ENCODE peak calls at places on chromosomes 3 and 15, in four cellular contexts. One of them, this sample, is unnamed.

GRCh38 chr3:29427266-29428103 is 146.6 kb downstream of the RBMS3 start:
- DNase-seq in IMR-90: no peak
- DNase-seq in K562: no peak
- DNase-seq in SK-N-SH: peak; percentile 53
- DNase-seq in this sample: no peak

GRCh38 chr3:16468114-16469098 is 45.1 kb downstream of the RFTN1 start:
- DNase-seq in K562: no peak
- DNase-seq in IMR-90: no peak
- DNase-seq in SK-N-SH: peak; percentile 61
- DNase-seq in this sample: no peak

GRCh38 chr15:60790641-60791040 is 311.7 kb upstream of the ICE2 start:
- DNase-seq in SK-N-SH: no peak
- DNase-seq in K562: no peak
- DNase-seq in IMR-90: no peak
- DNase-seq in this sample: no peak

GRCh38 chr3:37050242-37050641 is 56.9 kb downstream of the MLH1 start:
- DNase-seq in SK-N-SH: peak; percentile 38
- DNase-seq in K562: no peak
- DNase-seq in IMR-90: no peak
- DNase-seq in this sample: no peak

GRCh38 chr3:87691109-87691508 is 367.7 kb downstream of the CGGBP1 start:
- DNase-seq in IMR-90: no peak
- DNase-seq in K562: no peak
- DNase-seq in SK-N-SH: no peak
- DNase-seq in this sample: no peak

GRCh38 chr3:135499426-135499825 is 466.1 kb upstream of the PPP2R3A start:
- DNase-seq in SK-N-SH: no peak
- DNase-seq in K562: no peak
- DNase-seq in IMR-90: no peak
- DNase-seq in this sample: no peak

GRCh38 chr3:67000006-67000405 is 1.9 kb downstream of the KBTBD8 start:
- DNase-seq in IMR-90: peak; percentile 86
- DNase-seq in K562: no peak
- DNase-seq in SK-N-SH: no peak
- DNase-seq in this sample: no peak

GRCh38 chr15:64151727-64152506 is at the start of gene SNX22:
- DNase-seq in IMR-90: no peak
- DNase-seq in K562: no peak
- DNase-seq in SK-N-SH: peak; percentile 71
- DNase-seq in this sample: no peak

GRCh38 chr3:106247902-106248684 is 379.3 kb upstream of the CBLB start:
- DNase-seq in SK-N-SH: no peak
- DNase-seq in IMR-90: peak; percentile 17
- DNase-seq in K562: no peak
- DNase-seq in this sample: no peak

GRCh38 chr3:98553751-98554150 is 22.0 kb downstream of the GPR15 start:
- DNase-seq in K562: no peak
- DNase-seq in IMR-90: no peak
- DNase-seq in SK-N-SH: no peak
- DNase-seq in this sample: no peak

GRCh38 chr15:57548835-57549234 is 42.9 kb upstream of the MYZAP start:
- DNase-seq in IMR-90: no peak
- DNase-seq in SK-N-SH: no peak
- DNase-seq in K562: no peak
- DNase-seq in this sample: no peak

GRCh38 chr15:90871716-90872480 is 3.5 kb downstream of the FURIN start:
- DNase-seq in SK-N-SH: peak; percentile 79
- DNase-seq in IMR-90: no peak
- DNase-seq in K562: peak; percentile 72
- DNase-seq in this sample: no peak

DNA sequence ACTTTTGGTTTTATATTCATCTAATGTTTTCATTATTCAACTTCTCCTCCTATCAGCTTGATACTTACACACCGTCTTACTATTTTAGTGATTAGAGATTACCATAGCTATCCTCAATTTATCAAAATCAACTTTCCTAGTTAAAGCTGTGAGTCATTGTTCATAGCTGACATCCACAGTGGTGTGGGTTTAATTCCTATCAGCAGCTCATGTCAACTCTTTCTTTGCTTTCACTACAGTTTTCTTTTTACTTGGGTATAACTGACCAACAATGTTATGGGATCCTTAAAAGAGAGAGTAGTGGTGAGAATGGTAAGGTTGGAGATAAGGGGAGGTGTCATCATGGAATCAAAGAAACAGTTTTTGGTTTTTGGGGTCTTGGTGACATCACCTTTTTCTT is 112.7 kb downstream of the NFKBIZ start:
- DNase-seq in K562: no peak
- DNase-seq in SK-N-SH: no peak
- DNase-seq in IMR-90: peak; percentile 59
- DNase-seq in this sample: no peak
- TF ChIP-seq RCOR1 in K562: no peak
- TF ChIP-seq RCOR1 in SK-N-SH: no peak
- TF ChIP-seq RCOR1 in IMR-90: no peak
- TF ChIP-seq RCOR1 in this sample: no peak

GRCh38 chr15:45139770-45140169 is 10.0 kb downstream of the DUOX1 start:
- DNase-seq in SK-N-SH: no peak
- DNase-seq in K562: no peak
- DNase-seq in IMR-90: no peak
- DNase-seq in this sample: no peak
- TF ChIP-seq RCOR1 in SK-N-SH: no peak
- TF ChIP-seq RCOR1 in K562: no peak
- TF ChIP-seq RCOR1 in IMR-90: no peak
- TF ChIP-seq RCOR1 in this sample: no peak

DNA sequence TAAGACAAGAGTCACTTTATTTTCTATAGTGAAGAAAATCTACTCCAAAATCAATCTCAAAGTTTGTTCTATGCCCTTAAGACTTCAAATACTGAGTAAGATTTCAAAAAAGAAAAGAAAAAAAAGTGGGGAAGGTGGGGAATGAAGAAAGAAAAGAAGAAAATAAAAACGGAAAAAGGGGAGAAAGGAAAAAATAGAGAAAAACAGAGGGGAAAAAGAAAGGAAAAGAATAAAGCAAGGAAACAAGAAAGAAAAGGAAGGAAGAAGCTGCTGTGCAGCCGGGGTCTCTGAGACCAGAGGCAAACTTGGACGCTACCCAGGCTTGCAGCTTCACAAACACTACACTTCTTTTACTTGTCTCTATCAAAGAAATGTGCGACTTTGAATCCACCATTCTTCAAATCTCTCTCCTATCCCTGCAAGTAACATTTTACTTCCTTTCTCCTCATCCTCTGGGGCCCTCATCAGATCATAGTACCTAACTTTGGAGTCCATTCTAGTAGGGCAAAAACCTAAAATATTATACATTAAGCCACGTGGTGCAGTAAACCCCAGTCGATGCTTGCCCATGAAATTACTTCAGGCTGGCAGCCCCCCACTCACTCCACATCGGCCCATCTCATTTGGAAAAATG is 279.8 kb downstream of the FOXP1 start:
- DNase-seq in IMR-90: no peak
- DNase-seq in SK-N-SH: no peak
- DNase-seq in K562: no peak
- DNase-seq in this sample: no peak
- TF ChIP-seq RCOR1 in IMR-90: no peak
- TF ChIP-seq RCOR1 in SK-N-SH: no peak
- TF ChIP-seq RCOR1 in K562: no peak
- TF ChIP-seq RCOR1 in this sample: no peak

GRCh38 chr15:66497502-66498455 is at the start of gene SNAPC5:
- DNase-seq in K562: peak; percentile 84
- DNase-seq in IMR-90: peak; percentile 91
- DNase-seq in SK-N-SH: peak; percentile 93
- DNase-seq in this sample: peak; percentile 85
- TF ChIP-seq RCOR1 in K562: peak; percentile 32
- TF ChIP-seq RCOR1 in IMR-90: no peak
- TF ChIP-seq RCOR1 in SK-N-SH: no peak
- TF ChIP-seq RCOR1 in this sample: no peak

GRCh38 chr15:83919319-83919830 is 265.5 kb downstream of the ADAMTSL3 start:
- DNase-seq in SK-N-SH: no peak
- DNase-seq in IMR-90: no peak
- DNase-seq in K562: no peak
- DNase-seq in this sample: no peak
- TF ChIP-seq RCOR1 in SK-N-SH: no peak
- TF ChIP-seq RCOR1 in IMR-90: no peak
- TF ChIP-seq RCOR1 in K562: no peak
- TF ChIP-seq RCOR1 in this sample: no peak

GRCh38 chr3:78610462-78611125 is 1157.2 kb downstream of the ROBO1 start:
- DNase-seq in SK-N-SH: no peak
- DNase-seq in IMR-90: no peak
- DNase-seq in K562: no peak
- DNase-seq in this sample: no peak

DNA sequence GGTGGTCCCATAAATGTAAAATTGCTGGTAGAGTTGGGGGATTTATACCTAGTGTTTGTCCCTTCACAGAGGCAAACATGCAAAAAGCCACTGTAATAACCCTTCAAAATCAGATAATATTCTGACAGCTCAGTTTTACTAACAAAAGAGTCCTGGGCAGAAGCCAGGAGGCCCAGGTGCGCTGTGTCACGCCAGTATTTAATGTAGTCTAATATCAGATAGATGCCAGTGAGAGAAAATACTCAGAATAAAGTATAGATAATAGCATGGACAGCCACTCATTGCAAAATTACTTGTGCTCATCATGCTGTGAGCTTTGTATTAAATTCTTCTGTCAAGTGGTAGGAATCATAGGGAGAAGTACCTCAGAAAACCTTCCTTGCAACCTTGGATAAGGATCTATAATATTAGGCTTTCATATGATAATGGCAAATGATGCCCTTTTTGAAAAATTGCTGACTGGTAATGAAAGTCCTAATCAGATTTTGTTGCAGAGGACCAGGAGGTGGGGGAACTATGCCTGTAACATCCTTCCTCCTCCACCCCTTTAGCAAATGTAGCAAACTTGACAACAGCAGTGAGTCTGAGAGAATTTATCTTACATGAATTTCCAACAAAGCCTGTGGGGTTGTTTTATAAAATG is 1154.3 kb downstream of the ROBO1 start:
- DNase-seq in SK-N-SH: no peak
- DNase-seq in IMR-90: no peak
- DNase-seq in K562: no peak
- DNase-seq in this sample: no peak
- TF ChIP-seq RCOR1 in SK-N-SH: no peak
- TF ChIP-seq RCOR1 in IMR-90: no peak
- TF ChIP-seq RCOR1 in K562: no peak
- TF ChIP-seq RCOR1 in this sample: no peak